ENCODE peak calls at places on chromosome 20, in nine cellular contexts. G, W, F, I, Y, C, B, H and N are unnamed samples.

GRCh38 chr20:10369723-10370090 is 64.3 kb downstream of the MKKS start:
- DNase-seq in G (no peak), W (peak), F (no peak), I (no peak), Y (no peak), C (peak), B (no peak), H (no peak), N (no peak)

GRCh38 chr20:52890130-52890529 is 82.0 kb upstream of the TSHZ2 start:
- DNase-seq in G (no peak), W (no peak), F (no peak), I (no peak), Y (no peak), C (no peak), B (no peak), H (no peak), N (no peak)

GRCh38 chr20:63287697-63288580 is 5.0 kb upstream of the COL20A1 start:
- DNase-seq in G (no peak), W (no peak), F (no peak), I (no peak), Y (no peak), C (no peak), B (no peak), H (no peak), N (no peak)

GRCh38 chr20:10228330-10228729 is 9.7 kb downstream of the SNAP25 start:
- DNase-seq in G (no peak), W (no peak), F (no peak), I (no peak), Y (no peak), C (no peak), B (no peak), H (no peak), N (no peak)

GRCh38 chr20:49245921-49246740 is 26.9 kb downstream of the DDX27 start:
- DNase-seq in G (no peak), W (peak), F (no peak), I (peak), Y (peak), C (peak), B (peak), H (peak), N (peak)

GRCh38 chr20:14860410-14860814 is 523.0 kb upstream of the FLRT3 start:
- DNase-seq in G (no peak), W (no peak), F (no peak), I (no peak), Y (no peak), C (no peak), B (peak), H (no peak), N (no peak)

GRCh38 chr20:18314786-18315406 is 26.6 kb downstream of the ZNF133 start:
- DNase-seq in G (peak), W (peak), F (no peak), I (no peak), Y (no peak), C (peak), B (no peak), H (no peak), N (no peak)

GRCh38 chr20:24894488-24894887 is 54.6 kb upstream of the CST7 start:
- DNase-seq in G (no peak), W (no peak), F (no peak), I (no peak), Y (no peak), C (no peak), B (no peak), H (peak), N (no peak)

GRCh38 chr20:31605902-31606677 is 1.0 kb downstream of the ID1 start:
- DNase-seq in G (peak), W (no peak), F (no peak), I (no peak), Y (peak), C (no peak), B (peak), H (no peak), N (no peak)

GRCh38 chr20:24990810-24991252 is 1.7 kb downstream of the APMAP start:
- DNase-seq in G (peak), W (no peak), F (no peak), I (no peak), Y (no peak), C (no peak), B (peak), H (no peak), N (no peak)

GRCh38 chr20:1912056-1912455 is 16.8 kb downstream of the SIRPA start:
- DNase-seq in G (no peak), W (no peak), F (no peak), I (no peak), Y (no peak), C (no peak), B (no peak), H (no peak), N (no peak)

GRCh38 chr20:63737940-63738686 is 1.5 kb upstream of the SLC2A4RG start:
- DNase-seq in G (peak), W (no peak), F (no peak), I (peak), Y (no peak), C (no peak), B (peak), H (peak), N (peak)

GRCh38 chr20:32519367-32519730 is 65.8 kb downstream of the NOL4L start:
- DNase-seq in G (no peak), W (no peak), F (no peak), I (no peak), Y (no peak), C (no peak), B (no peak), H (no peak), N (no peak)

GRCh38 chr20:2752631-2753455 is 47.6 kb downstream of the CPXM1 start:
- DNase-seq in G (peak), W (peak), F (no peak), I (peak), Y (no peak), C (peak), B (peak), H (peak), N (peak)

GRCh38 chr20:57435105-57435497 is 43.9 kb downstream of the RBM38 start:
- DNase-seq in G (no peak), W (no peak), F (no peak), I (no peak), Y (no peak), C (no peak), B (no peak), H (no peak), N (no peak)

GRCh38 chr20:57435498-57436222 is 44.5 kb downstream of the RBM38 start:
- DNase-seq in G (peak), W (no peak), F (no peak), I (no peak), Y (peak), C (peak), B (peak), H (no peak), N (peak)

GRCh38 chr20:57433658-57434389 is 42.6 kb downstream of the RBM38 start:
- DNase-seq in G (no peak), W (no peak), F (no peak), I (no peak), Y (no peak), C (no peak), B (no peak), H (no peak), N (peak)

GRCh38 chr20:57432874-57433491 is 41.8 kb downstream of the RBM38 start:
- DNase-seq in G (peak), W (no peak), F (no peak), I (peak), Y (no peak), C (no peak), B (no peak), H (peak), N (peak)

DNA sequence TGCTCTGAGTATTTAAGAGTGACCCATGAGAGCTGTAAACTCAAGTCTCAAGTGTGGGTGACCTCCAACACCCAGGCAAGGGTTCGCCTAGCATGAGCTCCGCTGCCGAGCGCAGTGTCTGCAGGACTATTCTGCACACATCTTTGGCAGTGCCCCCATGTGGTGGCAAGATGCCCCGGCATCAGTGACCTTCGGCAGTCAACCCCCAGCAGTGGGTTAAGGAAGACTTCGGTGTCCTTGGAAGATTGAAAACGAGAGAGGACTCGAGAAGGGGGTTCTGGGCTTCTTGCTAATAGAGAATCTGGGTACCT is 43.1 kb downstream of the RBM38 start:
- DNase-seq in G (no peak), W (no peak), F (no peak), I (no peak), Y (no peak), C (no peak), B (no peak), H (no peak), N (peak)
- TF ChIP-seq CTCF in G (no peak), W (no peak), F (no peak), I (peak), Y (no peak), C (no peak), B (peak), H (no peak), N (peak)

GRCh38 chr20:8076505-8077498 is 55.3 kb upstream of the PLCB1 start:
- DNase-seq in G (no peak), W (peak), F (no peak), I (no peak), Y (no peak), C (no peak), B (no peak), H (no peak), N (no peak)

GRCh38 chr20:8082999-8083398 is 49.1 kb upstream of the PLCB1 start:
- DNase-seq in G (no peak), W (peak), F (no peak), I (no peak), Y (no peak), C (no peak), B (no peak), H (no peak), N (no peak)

GRCh38 chr20:8079976-8080375 is 52.1 kb upstream of the PLCB1 start:
- DNase-seq in G (no peak), W (peak), F (no peak), I (no peak), Y (no peak), C (no peak), B (no peak), H (no peak), N (no peak)

GRCh38 chr20:8078528-8078914 is 53.5 kb upstream of the PLCB1 start:
- DNase-seq in G (no peak), W (no peak), F (no peak), I (no peak), Y (no peak), C (no peak), B (no peak), H (no peak), N (no peak)

GRCh38 chr20:8082025-8082424 is 50.0 kb upstream of the PLCB1 start:
- DNase-seq in G (no peak), W (peak), F (no peak), I (no peak), Y (no peak), C (no peak), B (peak), H (no peak), N (no peak)
- TF ChIP-seq CTCF in G (no peak), W (peak), F (peak), I (peak), Y (no peak), C (peak), B (peak), H (no peak), N (no peak)

GRCh38 chr20:43961116-43961515 is 46.5 kb downstream of the TOX2 start:
- DNase-seq in G (no peak), W (no peak), F (no peak), I (no peak), Y (no peak), C (no peak), B (no peak), H (no peak), N (no peak)

GRCh38 chr20:43958626-43959025 is 44.0 kb downstream of the TOX2 start:
- DNase-seq in G (no peak), W (no peak), F (no peak), I (no peak), Y (no peak), C (no peak), B (no peak), H (no peak), N (no peak)

GRCh38 chr20:43959920-43960227 is 45.2 kb downstream of the TOX2 start:
- DNase-seq in G (no peak), W (no peak), F (no peak), I (no peak), Y (no peak), C (no peak), B (no peak), H (no peak), N (no peak)

GRCh38 chr20:43960231-43960630 is 45.6 kb downstream of the TOX2 start:
- DNase-seq in G (no peak), W (no peak), F (no peak), I (no peak), Y (no peak), C (no peak), B (no peak), H (no peak), N (no peak)

GRCh38 chr20:43959079-43959919 is 44.6 kb downstream of the TOX2 start:
- DNase-seq in G (no peak), W (peak), F (no peak), I (no peak), Y (no peak), C (peak), B (no peak), H (no peak), N (peak)
- TF ChIP-seq CTCF in G (no peak), W (no peak), F (no peak), I (no peak), Y (no peak), C (peak), B (no peak), H (no peak), N (no peak)

GRCh38 chr20:41537865-41538264 is 80.3 kb downstream of the CHD6 start:
- DNase-seq in G (no peak), W (no peak), F (no peak), I (no peak), Y (no peak), C (no peak), B (no peak), H (no peak), N (no peak)

GRCh38 chr20:41538810-41539596 is 79.2 kb downstream of the CHD6 start:
- DNase-seq in G (no peak), W (no peak), F (no peak), I (no peak), Y (no peak), C (no peak), B (no peak), H (no peak), N (no peak)

GRCh38 chr20:41540916-41541315 is 77.3 kb downstream of the CHD6 start:
- DNase-seq in G (no peak), W (peak), F (no peak), I (no peak), Y (no peak), C (no peak), B (no peak), H (no peak), N (no peak)

GRCh38 chr20:41544472-41544871 is 73.7 kb downstream of the CHD6 start:
- DNase-seq in G (no peak), W (no peak), F (no peak), I (no peak), Y (no peak), C (no peak), B (no peak), H (no peak), N (no peak)

GRCh38 chr20:41540459-41540858 is 77.7 kb downstream of the CHD6 start:
- DNase-seq in G (no peak), W (no peak), F (no peak), I (no peak), Y (no peak), C (no peak), B (no peak), H (no peak), N (no peak)
- TF ChIP-seq CTCF in G (no peak), W (no peak), F (no peak), I (no peak), Y (no peak), C (no peak), B (peak), H (no peak), N (no peak)

DNA sequence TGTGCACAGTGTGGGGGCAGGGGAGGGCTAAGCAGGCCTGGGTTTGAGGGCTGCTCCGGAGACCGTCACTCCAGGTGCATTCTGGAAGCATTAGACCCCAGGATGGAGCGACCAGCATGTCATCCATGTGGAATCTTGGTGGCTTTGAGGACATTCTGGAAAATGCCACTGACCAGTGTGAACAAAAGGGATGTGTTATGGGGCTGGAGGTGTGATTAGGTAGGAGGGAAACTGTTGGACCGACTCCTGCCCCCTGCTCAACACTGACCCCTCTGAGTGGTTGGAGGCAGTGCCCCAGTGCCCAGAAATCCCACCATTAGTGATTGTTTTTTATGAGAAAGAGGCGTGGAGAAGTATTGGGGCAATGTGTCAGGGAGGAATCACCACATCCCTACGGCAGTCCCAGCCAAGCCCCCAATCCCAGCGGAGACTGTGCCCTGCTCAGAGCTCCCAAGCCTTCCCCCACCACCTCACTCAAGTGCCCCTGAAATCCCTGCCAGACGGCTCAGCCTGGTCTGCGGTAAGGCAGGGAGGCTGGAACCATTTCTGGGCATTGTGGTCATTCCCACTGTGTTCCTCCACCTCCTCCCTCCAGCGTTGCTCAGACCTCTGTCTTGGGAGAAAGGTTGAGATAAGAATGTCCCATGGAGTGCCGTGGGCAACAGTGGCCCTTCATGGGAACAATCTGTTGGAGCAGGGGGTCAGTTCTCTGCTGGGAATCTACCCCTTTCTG is 44.0 kb upstream of the TTPAL start:
- DNase-seq in G (no peak), W (no peak), F (no peak), I (no peak), Y (no peak), C (no peak), B (no peak), H (no peak), N (no peak)
- TF ChIP-seq CTCF in G (no peak), W (no peak), F (no peak), I (no peak), Y (no peak), C (no peak), B (peak), H (no peak), N (no peak)

DNA sequence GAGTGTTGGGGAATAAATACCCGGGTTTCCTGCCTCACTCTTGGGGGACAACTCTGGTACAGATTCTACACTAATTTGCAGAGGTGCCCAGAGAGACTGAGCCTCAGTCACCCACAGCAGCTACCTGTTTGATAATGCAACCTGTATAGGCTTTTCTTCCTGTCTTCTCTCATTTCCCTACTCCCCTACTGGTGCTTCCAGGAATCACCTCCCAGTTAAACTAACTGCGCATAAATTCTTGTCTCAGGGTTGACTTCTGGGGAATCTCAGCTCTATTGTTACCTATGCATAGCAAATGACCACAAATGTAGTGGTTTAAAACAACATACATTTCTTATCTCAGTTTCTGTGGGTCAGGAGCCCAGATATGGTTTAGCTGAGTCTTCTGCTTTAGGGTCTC is 11.3 kb downstream of the OCSTAMP start:
- DNase-seq in G (no peak), W (no peak), F (no peak), I (no peak), Y (no peak), C (no peak), B (no peak), H (no peak), N (no peak)
- TF ChIP-seq CTCF in G (no peak), W (peak), F (no peak), I (no peak), Y (no peak), C (no peak), B (peak), H (no peak), N (no peak)

GRCh38 chr20:37443596-37443995 is 77.5 kb upstream of the NNAT start:
- DNase-seq in G (no peak), W (no peak), F (no peak), I (no peak), Y (no peak), C (no peak), B (no peak), H (no peak), N (no peak)

GRCh38 chr20:37445041-37445440 is 76.0 kb upstream of the NNAT start:
- DNase-seq in G (no peak), W (no peak), F (no peak), I (no peak), Y (no peak), C (no peak), B (no peak), H (no peak), N (no peak)

GRCh38 chr20:37442547-37442946 is 78.5 kb upstream of the NNAT start:
- DNase-seq in G (no peak), W (no peak), F (no peak), I (no peak), Y (no peak), C (no peak), B (no peak), H (no peak), N (no peak)

GRCh38 chr20:37441023-37441422 is 80.0 kb upstream of the NNAT start:
- DNase-seq in G (no peak), W (no peak), F (no peak), I (no peak), Y (no peak), C (no peak), B (no peak), H (no peak), N (no peak)

DNA sequence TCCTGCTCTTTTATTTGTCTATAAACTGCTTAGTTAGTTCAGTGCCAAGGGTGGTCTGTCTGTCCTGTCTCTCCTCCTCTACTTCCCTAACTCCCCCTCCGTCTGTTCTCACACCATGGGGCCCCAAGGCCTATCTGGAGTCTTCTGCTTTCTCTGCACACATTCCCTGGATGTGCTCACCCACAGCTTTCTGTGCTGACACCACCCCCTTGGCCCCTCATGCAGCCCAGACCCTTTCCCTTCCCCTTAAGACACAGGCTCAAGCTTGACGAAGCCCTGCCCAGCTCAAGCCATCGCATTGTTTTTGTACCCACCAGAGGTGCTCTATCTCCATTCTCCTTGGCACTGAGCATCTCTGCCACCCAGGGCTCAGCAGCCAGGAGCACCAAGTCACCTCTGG is 78.1 kb upstream of the NNAT start:
- DNase-seq in G (no peak), W (no peak), F (no peak), I (no peak), Y (no peak), C (no peak), B (no peak), H (no peak), N (no peak)
- TF ChIP-seq CTCF in G (no peak), W (no peak), F (no peak), I (no peak), Y (no peak), C (no peak), B (no peak), H (no peak), N (no peak)

DNA sequence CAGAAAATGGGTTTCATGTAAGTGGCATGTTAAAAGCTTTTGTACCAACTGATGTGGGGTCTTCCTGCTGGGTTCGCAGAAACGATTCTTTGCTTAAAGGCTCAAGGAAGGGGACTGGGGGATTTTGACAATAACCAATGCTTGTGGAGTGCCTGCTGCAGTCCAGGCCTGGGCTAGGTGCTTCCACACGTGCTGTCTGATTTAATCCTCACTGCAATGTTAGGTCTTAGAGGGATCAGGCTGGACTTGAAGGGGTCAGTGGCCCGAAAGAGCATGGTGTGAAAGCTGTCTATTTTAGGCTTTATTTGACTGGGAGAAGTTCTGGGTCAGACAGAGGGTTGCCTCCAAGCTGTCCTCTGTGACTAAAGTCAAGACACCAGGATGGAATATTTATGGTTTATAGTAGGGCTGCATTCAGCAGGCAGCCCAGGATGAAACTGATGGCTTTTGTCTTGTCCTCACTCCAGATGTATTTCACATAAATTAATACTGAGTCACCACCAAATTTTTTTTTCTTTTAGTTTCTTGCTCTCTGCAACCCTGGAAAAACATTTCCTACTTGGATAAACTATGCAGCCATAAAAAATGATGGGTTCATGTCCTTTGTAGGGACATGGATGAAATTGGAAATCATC is 219.2 kb downstream of the ZMYND8 start:
- DNase-seq in G (no peak), W (peak), F (no peak), I (no peak), Y (no peak), C (no peak), B (no peak), H (no peak), N (no peak)
- TF ChIP-seq CTCF in G (no peak), W (no peak), F (no peak), I (no peak), Y (no peak), C (no peak), B (no peak), H (no peak), N (no peak)